ENCODE peak calls at places on chromosomes 11 and 22, in nine cellular contexts. One of them, this sample, is unnamed.

GRCh38 chr22:46596819-46597218 is 23.4 kb upstream of the GRAMD4 start:
- DNase-seq in Right ventricle myocardium inferior: no peak
- DNase-seq in HEK293T: no peak
- DNase-seq in GM20000: no peak
- DNase-seq in AML-193: no peak
- DNase-seq in EL: no peak
- DNase-seq in stimulated activated CD4-positive, alpha-beta T cell treated with anti-CD3 and anti-CD28 coated beads, Interleukin-4, amount 100 ng/mL, for 24 hours: no peak
- DNase-seq in GM04504: no peak
- DNase-seq in thoracic aorta: no peak
- DNase-seq in this sample: no peak

GRCh38 chr22:48702573-48703264 is 1125.0 kb downstream of the BRD1 start:
- DNase-seq in Right ventricle myocardium inferior: peak
- DNase-seq in HEK293T: no peak
- DNase-seq in GM20000: no peak
- DNase-seq in AML-193: no peak
- DNase-seq in EL: no peak
- DNase-seq in stimulated activated CD4-positive, alpha-beta T cell treated with anti-CD3 and anti-CD28 coated beads, Interleukin-4, amount 100 ng/mL, for 24 hours: no peak
- DNase-seq in GM04504: no peak
- DNase-seq in thoracic aorta: no peak
- DNase-seq in this sample: no peak

GRCh38 chr11:14112721-14113120 is 150.2 kb downstream of the SPON1 start:
- DNase-seq in Right ventricle myocardium inferior: no peak
- DNase-seq in HEK293T: no peak
- DNase-seq in GM20000: no peak
- DNase-seq in AML-193: no peak
- DNase-seq in EL: no peak
- DNase-seq in stimulated activated CD4-positive, alpha-beta T cell treated with anti-CD3 and anti-CD28 coated beads, Interleukin-4, amount 100 ng/mL, for 24 hours: no peak
- DNase-seq in GM04504: no peak
- DNase-seq in thoracic aorta: no peak
- DNase-seq in this sample: no peak

GRCh38 chr11:19985106-19985505 is 175.2 kb downstream of the DBX1 start:
- DNase-seq in Right ventricle myocardium inferior: no peak
- DNase-seq in HEK293T: no peak
- DNase-seq in GM20000: no peak
- DNase-seq in AML-193: no peak
- DNase-seq in EL: no peak
- DNase-seq in stimulated activated CD4-positive, alpha-beta T cell treated with anti-CD3 and anti-CD28 coated beads, Interleukin-4, amount 100 ng/mL, for 24 hours: no peak
- DNase-seq in GM04504: no peak
- DNase-seq in thoracic aorta: no peak
- DNase-seq in this sample: no peak

GRCh38 chr22:17851754-17852153 is 77.5 kb upstream of the BID start:
- DNase-seq in Right ventricle myocardium inferior: no peak
- DNase-seq in HEK293T: no peak
- DNase-seq in GM20000: no peak
- DNase-seq in AML-193: no peak
- DNase-seq in EL: no peak
- DNase-seq in stimulated activated CD4-positive, alpha-beta T cell treated with anti-CD3 and anti-CD28 coated beads, Interleukin-4, amount 100 ng/mL, for 24 hours: no peak
- DNase-seq in GM04504: no peak
- DNase-seq in thoracic aorta: no peak
- DNase-seq in this sample: no peak

GRCh38 chr11:14904745-14905103 is 12.7 kb upstream of the CYP2R1 start:
- DNase-seq in Right ventricle myocardium inferior: peak
- DNase-seq in HEK293T: no peak
- DNase-seq in GM20000: peak
- DNase-seq in AML-193: peak
- DNase-seq in EL: peak
- DNase-seq in stimulated activated CD4-positive, alpha-beta T cell treated with anti-CD3 and anti-CD28 coated beads, Interleukin-4, amount 100 ng/mL, for 24 hours: peak
- DNase-seq in GM04504: no peak
- DNase-seq in thoracic aorta: no peak
- DNase-seq in this sample: no peak

GRCh38 chr11:119509277-119509841 is 86.4 kb upstream of the THY1 start:
- DNase-seq in Right ventricle myocardium inferior: no peak
- DNase-seq in HEK293T: no peak
- DNase-seq in GM20000: no peak
- DNase-seq in AML-193: no peak
- DNase-seq in EL: peak
- DNase-seq in stimulated activated CD4-positive, alpha-beta T cell treated with anti-CD3 and anti-CD28 coated beads, Interleukin-4, amount 100 ng/mL, for 24 hours: no peak
- DNase-seq in GM04504: no peak
- DNase-seq in thoracic aorta: no peak
- DNase-seq in this sample: no peak

GRCh38 chr11:95325777-95326258 is 94.8 kb upstream of the SESN3 start:
- DNase-seq in Right ventricle myocardium inferior: no peak
- DNase-seq in HEK293T: no peak
- DNase-seq in GM20000: no peak
- DNase-seq in AML-193: no peak
- DNase-seq in EL: no peak
- DNase-seq in stimulated activated CD4-positive, alpha-beta T cell treated with anti-CD3 and anti-CD28 coated beads, Interleukin-4, amount 100 ng/mL, for 24 hours: no peak
- DNase-seq in GM04504: no peak
- DNase-seq in thoracic aorta: no peak
- DNase-seq in this sample: no peak

GRCh38 chr11:1553808-1554594 is 18.1 kb downstream of the DUSP8 start:
- DNase-seq in Right ventricle myocardium inferior: peak
- DNase-seq in HEK293T: no peak
- DNase-seq in GM20000: no peak
- DNase-seq in AML-193: no peak
- DNase-seq in EL: no peak
- DNase-seq in stimulated activated CD4-positive, alpha-beta T cell treated with anti-CD3 and anti-CD28 coated beads, Interleukin-4, amount 100 ng/mL, for 24 hours: no peak
- DNase-seq in GM04504: no peak
- DNase-seq in thoracic aorta: no peak
- DNase-seq in this sample: no peak

GRCh38 chr11:78213526-78214330 is 25.0 kb downstream of the USP35 start:
- DNase-seq in Right ventricle myocardium inferior: no peak
- DNase-seq in HEK293T: no peak
- DNase-seq in GM20000: no peak
- DNase-seq in AML-193: no peak
- DNase-seq in EL: no peak
- DNase-seq in stimulated activated CD4-positive, alpha-beta T cell treated with anti-CD3 and anti-CD28 coated beads, Interleukin-4, amount 100 ng/mL, for 24 hours: no peak
- DNase-seq in GM04504: no peak
- DNase-seq in thoracic aorta: no peak
- DNase-seq in this sample: no peak

GRCh38 chr11:68012843-68013610 is 2.9 kb downstream of the ALDH3B1 start:
- DNase-seq in Right ventricle myocardium inferior: no peak
- DNase-seq in HEK293T: no peak
- DNase-seq in GM20000: no peak
- DNase-seq in AML-193: no peak
- DNase-seq in EL: peak
- DNase-seq in stimulated activated CD4-positive, alpha-beta T cell treated with anti-CD3 and anti-CD28 coated beads, Interleukin-4, amount 100 ng/mL, for 24 hours: no peak
- DNase-seq in GM04504: peak
- DNase-seq in thoracic aorta: no peak
- DNase-seq in this sample: no peak

GRCh38 chr22:38796262-38796957 is 2.5 kb upstream of the DNAL4 start:
- DNase-seq in Right ventricle myocardium inferior: no peak
- DNase-seq in HEK293T: no peak
- DNase-seq in GM20000: no peak
- DNase-seq in AML-193: no peak
- DNase-seq in EL: no peak
- DNase-seq in stimulated activated CD4-positive, alpha-beta T cell treated with anti-CD3 and anti-CD28 coated beads, Interleukin-4, amount 100 ng/mL, for 24 hours: no peak
- DNase-seq in GM04504: no peak
- DNase-seq in thoracic aorta: no peak
- DNase-seq in this sample: no peak

GRCh38 chr11:90434858-90435257 is 212.0 kb upstream of the CHORDC1 start:
- DNase-seq in Right ventricle myocardium inferior: no peak
- DNase-seq in HEK293T: peak
- DNase-seq in GM20000: no peak
- DNase-seq in AML-193: no peak
- DNase-seq in EL: no peak
- DNase-seq in stimulated activated CD4-positive, alpha-beta T cell treated with anti-CD3 and anti-CD28 coated beads, Interleukin-4, amount 100 ng/mL, for 24 hours: no peak
- DNase-seq in GM04504: no peak
- DNase-seq in thoracic aorta: no peak
- DNase-seq in this sample: peak

GRCh38 chr11:33769542-33769941 is 4.8 kb downstream of the FBXO3 start:
- DNase-seq in Right ventricle myocardium inferior: no peak
- DNase-seq in HEK293T: no peak
- DNase-seq in GM20000: no peak
- DNase-seq in AML-193: no peak
- DNase-seq in EL: peak
- DNase-seq in stimulated activated CD4-positive, alpha-beta T cell treated with anti-CD3 and anti-CD28 coated beads, Interleukin-4, amount 100 ng/mL, for 24 hours: no peak
- DNase-seq in GM04504: no peak
- DNase-seq in thoracic aorta: no peak
- DNase-seq in this sample: no peak

GRCh38 chr11:116605543-116605942 is 167.2 kb downstream of the BUD13 start:
- DNase-seq in Right ventricle myocardium inferior: no peak
- DNase-seq in HEK293T: peak
- DNase-seq in GM20000: peak
- DNase-seq in AML-193: peak
- DNase-seq in EL: peak
- DNase-seq in stimulated activated CD4-positive, alpha-beta T cell treated with anti-CD3 and anti-CD28 coated beads, Interleukin-4, amount 100 ng/mL, for 24 hours: no peak
- DNase-seq in GM04504: no peak
- DNase-seq in thoracic aorta: no peak
- DNase-seq in this sample: peak

GRCh38 chr11:34792814-34793241 is 123.4 kb downstream of the APIP start:
- DNase-seq in Right ventricle myocardium inferior: no peak
- DNase-seq in HEK293T: no peak
- DNase-seq in GM20000: no peak
- DNase-seq in AML-193: no peak
- DNase-seq in EL: no peak
- DNase-seq in stimulated activated CD4-positive, alpha-beta T cell treated with anti-CD3 and anti-CD28 coated beads, Interleukin-4, amount 100 ng/mL, for 24 hours: no peak
- DNase-seq in GM04504: no peak
- DNase-seq in thoracic aorta: no peak
- DNase-seq in this sample: peak

GRCh38 chr22:35863432-35863831 is 145.8 kb downstream of the APOL5 start:
- DNase-seq in Right ventricle myocardium inferior: no peak
- DNase-seq in HEK293T: no peak
- DNase-seq in GM20000: no peak
- DNase-seq in AML-193: no peak
- DNase-seq in EL: no peak
- DNase-seq in stimulated activated CD4-positive, alpha-beta T cell treated with anti-CD3 and anti-CD28 coated beads, Interleukin-4, amount 100 ng/mL, for 24 hours: no peak
- DNase-seq in GM04504: no peak
- DNase-seq in thoracic aorta: no peak
- DNase-seq in this sample: no peak

GRCh38 chr11:11512502-11512901 is 109.3 kb downstream of the GALNT18 start:
- DNase-seq in Right ventricle myocardium inferior: no peak
- DNase-seq in HEK293T: no peak
- DNase-seq in GM20000: no peak
- DNase-seq in AML-193: no peak
- DNase-seq in EL: no peak
- DNase-seq in stimulated activated CD4-positive, alpha-beta T cell treated with anti-CD3 and anti-CD28 coated beads, Interleukin-4, amount 100 ng/mL, for 24 hours: no peak
- DNase-seq in GM04504: no peak
- DNase-seq in thoracic aorta: no peak
- DNase-seq in this sample: no peak

GRCh38 chr11:115168229-115168671 is 336.0 kb downstream of the CADM1 start:
- DNase-seq in Right ventricle myocardium inferior: no peak
- DNase-seq in HEK293T: no peak
- DNase-seq in GM20000: no peak
- DNase-seq in AML-193: no peak
- DNase-seq in EL: no peak
- DNase-seq in stimulated activated CD4-positive, alpha-beta T cell treated with anti-CD3 and anti-CD28 coated beads, Interleukin-4, amount 100 ng/mL, for 24 hours: no peak
- DNase-seq in GM04504: no peak
- DNase-seq in thoracic aorta: no peak
- DNase-seq in this sample: no peak